ENCODE peak calls at places on chromosome 5, in six cellular contexts. F, Q, J, M, G and K are unnamed samples.

GRCh38 chr5:52796507-52797103 is 8.9 kb downstream of the ITGA1 start:
- DNase-seq in F (no peak), Q (no peak), J (no peak), M (no peak), G (no peak), K (no peak)

GRCh38 chr5:126376443-126376842 is 46.8 kb upstream of the GRAMD2B start:
- DNase-seq in F (no peak), Q (no peak), J (no peak), M (no peak), G (no peak), K (no peak)

GRCh38 chr5:146606838-146607237 is 90.8 kb upstream of the GPR151 start:
- DNase-seq in F (no peak), Q (no peak), J (no peak), M (no peak), G (no peak), K (no peak)

GRCh38 chr5:142012186-142012785 is 541 bp downstream of the GNPDA1 start:
- DNase-seq in F (peak), Q (no peak), J (peak), M (peak), G (peak), K (peak)

GRCh38 chr5:107808671-107809137 is 138.0 kb upstream of the EFNA5 start:
- DNase-seq in F (no peak), Q (no peak), J (no peak), M (no peak), G (no peak), K (no peak)

GRCh38 chr5:90983148-90983547 is 400.0 kb downstream of the ARRDC3 start:
- DNase-seq in F (no peak), Q (peak), J (no peak), M (no peak), G (no peak), K (no peak)

GRCh38 chr5:136892026-136892425 is 526.7 kb upstream of the TRPC7 start:
- DNase-seq in F (no peak), Q (no peak), J (no peak), M (no peak), G (no peak), K (no peak)

GRCh38 chr5:10366310-10367297 is 13.1 kb downstream of the MARCHF6 start:
- DNase-seq in F (no peak), Q (peak), J (no peak), M (no peak), G (no peak), K (no peak)

GRCh38 chr5:128708841-128709240 is 170.8 kb upstream of the FBN2 start:
- DNase-seq in F (no peak), Q (peak), J (no peak), M (no peak), G (no peak), K (no peak)

GRCh38 chr5:42943931-42944631 is 96.0 kb downstream of the ANXA2R start:
- DNase-seq in F (no peak), Q (no peak), J (no peak), M (no peak), G (no peak), K (no peak)

GRCh38 chr5:55691265-55692105 is 20.6 kb downstream of the SLC38A9 start:
- DNase-seq in F (peak), Q (peak), J (no peak), M (no peak), G (no peak), K (no peak)

GRCh38 chr5:90921428-90921973 is 362.9 kb downstream of the ADGRV1 start:
- DNase-seq in F (no peak), Q (no peak), J (no peak), M (no peak), G (no peak), K (no peak)

GRCh38 chr5:138352071-138352721 is at the start of gene KDM3B:
- DNase-seq in F (peak), Q (peak), J (peak), M (peak), G (peak), K (peak)

GRCh38 chr5:82991059-82991458 is 86.1 kb downstream of the TMEM167A start:
- DNase-seq in F (no peak), Q (no peak), J (no peak), M (no peak), G (no peak), K (no peak)

GRCh38 chr5:138455191-138455930 is 9.9 kb upstream of the EGR1 start:
- DNase-seq in F (no peak), Q (no peak), J (no peak), M (no peak), G (no peak), K (no peak)

GRCh38 chr5:160655717-160656116 is 196.3 kb downstream of the ATP10B start:
- DNase-seq in F (no peak), Q (no peak), J (no peak), M (no peak), G (no peak), K (no peak)

GRCh38 chr5:90325093-90325492 is 84.5 kb downstream of the CETN3 start:
- DNase-seq in F (no peak), Q (no peak), J (no peak), M (no peak), G (no peak), K (no peak)

GRCh38 chr5:124742521-124742920 is 3.9 kb downstream of the ZNF608 start:
- DNase-seq in F (no peak), Q (no peak), J (no peak), M (no peak), G (no peak), K (no peak)

GRCh38 chr5:345404-346195 is 24.1 kb downstream of the AHRR start:
- DNase-seq in F (no peak), Q (no peak), J (no peak), M (no peak), G (no peak), K (no peak)

GRCh38 chr5:173582198-173583092 is 34.0 kb downstream of the BOD1 start:
- DNase-seq in F (no peak), Q (no peak), J (no peak), M (no peak), G (no peak), K (no peak)

DNA sequence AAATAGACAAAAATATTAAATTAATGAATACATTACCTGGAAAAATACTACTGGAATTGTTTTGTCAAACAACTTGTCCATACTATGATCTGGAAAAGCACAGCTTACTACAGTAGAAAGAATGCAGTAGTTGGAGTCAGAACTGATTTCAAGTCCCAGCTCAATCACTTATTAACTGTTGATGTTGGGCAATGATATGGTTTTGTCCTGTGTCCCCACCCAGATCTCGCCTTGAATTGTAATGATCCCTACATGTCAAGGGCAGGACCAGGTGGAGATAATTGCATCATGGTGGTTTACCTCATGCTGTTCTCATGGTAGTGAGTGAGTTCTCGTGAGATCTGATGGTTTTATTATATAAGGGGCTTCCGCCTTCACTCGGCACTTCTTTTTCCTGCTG is 247.5 kb downstream of the CD180 start:
- DNase-seq in F (no peak), Q (no peak), J (no peak), M (no peak), G (no peak), K (no peak)
- H3K27ac ChIP-seq in F (no peak), Q (no peak), J (no peak), M (no peak), G (no peak), K (no peak)

GRCh38 chr5:178194026-178194425 is 6.9 kb upstream of the GMCL2 start:
- DNase-seq in F (no peak), Q (no peak), J (no peak), M (no peak), G (no peak), K (no peak)
- H3K27ac ChIP-seq in F (no peak), Q (no peak), J (no peak), M (no peak), G (no peak), K (no peak)

DNA sequence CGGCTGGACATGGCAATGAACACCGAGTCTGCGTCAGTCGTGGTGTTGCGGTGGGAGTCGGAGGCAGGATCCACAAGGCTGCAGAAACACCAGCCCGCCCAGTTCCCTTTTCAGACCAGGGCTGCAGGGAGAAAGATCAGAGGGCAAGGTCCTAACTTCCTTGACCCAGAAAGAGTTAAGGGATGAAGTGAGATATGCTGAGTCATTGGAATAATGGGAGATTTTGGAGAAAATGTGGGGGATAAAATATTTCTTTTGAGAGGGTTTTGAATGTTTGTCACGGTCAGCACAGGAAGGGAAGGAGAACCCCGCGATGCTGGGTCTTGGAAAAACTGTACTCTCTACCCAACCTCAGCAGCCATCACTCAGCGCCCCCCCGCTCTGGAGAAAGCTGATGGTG is 416.0 kb downstream of the ICE1 start:
- DNase-seq in F (no peak), Q (no peak), J (no peak), M (no peak), G (no peak), K (no peak)
- H3K27ac ChIP-seq in F (no peak), Q (no peak), J (no peak), M (no peak), G (no peak), K (no peak)

GRCh38 chr5:179679014-179679674 is 1.7 kb downstream of the CBY3 start:
- DNase-seq in F (peak), Q (peak), J (peak), M (peak), G (peak), K (peak)

GRCh38 chr5:179680780-179681411 is at the start of gene CBY3:
- DNase-seq in F (no peak), Q (no peak), J (no peak), M (no peak), G (no peak), K (no peak)

GRCh38 chr5:179680014-179680779 is 637 bp downstream of the CBY3 start:
- DNase-seq in F (no peak), Q (no peak), J (no peak), M (no peak), G (no peak), K (no peak)

DNA sequence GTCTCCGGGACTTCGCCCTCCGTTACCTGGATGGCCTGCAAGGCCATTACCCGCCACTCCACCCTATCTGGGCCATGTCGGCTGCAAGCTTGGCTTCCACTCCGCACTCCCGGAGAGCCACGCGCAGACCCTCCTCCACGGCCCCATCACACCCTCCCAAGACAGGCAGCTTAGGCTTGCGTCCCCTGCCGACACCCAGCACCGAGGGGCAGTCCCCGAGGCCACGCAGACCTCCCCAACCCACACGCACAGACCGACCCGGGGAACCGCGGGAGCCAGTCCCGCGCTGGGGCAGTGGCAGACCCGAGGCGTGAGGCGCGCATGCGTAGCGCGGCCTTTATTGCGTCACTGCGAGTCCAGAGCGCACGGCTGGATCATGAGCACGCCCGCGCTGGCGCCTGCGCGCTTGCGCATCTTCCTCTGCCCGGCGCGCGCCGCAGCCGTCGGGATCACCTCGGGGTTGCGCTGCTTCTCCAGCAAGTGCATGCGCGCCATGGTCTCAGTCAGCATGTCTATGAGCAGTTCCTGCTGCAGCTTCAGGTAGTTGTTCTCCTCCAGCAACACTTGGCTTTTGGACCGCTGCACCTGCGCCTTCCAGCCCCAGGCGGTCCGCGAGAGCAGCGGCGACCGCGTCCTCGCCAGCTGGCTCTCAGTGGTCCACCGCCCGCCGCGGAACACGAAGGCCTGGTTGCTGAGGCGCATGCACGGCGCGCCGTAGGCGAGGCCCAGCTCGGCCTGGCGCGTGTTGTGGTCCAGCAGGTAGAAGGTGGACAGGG is 2.4 kb downstream of the CBY3 start:
- DNase-seq in F (peak), Q (peak), J (peak), M (peak), G (peak), K (peak)
- H3K27ac ChIP-seq in F (peak), Q (peak), J (peak), M (peak), G (peak), K (peak)

GRCh38 chr5:38889424-38889823 is 43.6 kb downstream of the OSMR start:
- DNase-seq in F (no peak), Q (no peak), J (no peak), M (no peak), G (no peak), K (no peak)
- H3K27ac ChIP-seq in F (no peak), Q (no peak), J (no peak), M (no peak), G (no peak), K (no peak)

DNA sequence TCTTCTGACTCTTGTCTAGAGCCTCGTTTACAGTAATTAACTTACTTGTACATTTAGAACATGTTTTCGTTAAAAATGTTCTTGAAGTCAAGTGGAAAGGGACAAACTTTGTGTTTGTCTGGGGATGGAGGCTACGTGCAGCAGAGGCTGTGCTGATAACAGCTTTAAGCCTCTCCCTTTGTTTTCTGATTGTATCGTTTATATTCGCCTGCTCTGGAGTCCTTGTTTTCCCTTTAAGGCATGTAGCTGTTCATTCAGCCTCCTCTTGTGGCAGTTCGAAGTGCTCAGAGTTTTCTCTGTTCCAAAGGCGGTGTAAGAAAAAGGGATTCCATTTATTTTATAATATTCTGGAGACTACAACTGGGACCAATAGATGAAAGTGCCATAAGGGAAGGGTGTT is 1.9 kb downstream of the SLC36A1 start:
- DNase-seq in F (no peak), Q (no peak), J (no peak), M (no peak), G (no peak), K (no peak)
- H3K27ac ChIP-seq in F (no peak), Q (no peak), J (no peak), M (no peak), G (no peak), K (no peak)

DNA sequence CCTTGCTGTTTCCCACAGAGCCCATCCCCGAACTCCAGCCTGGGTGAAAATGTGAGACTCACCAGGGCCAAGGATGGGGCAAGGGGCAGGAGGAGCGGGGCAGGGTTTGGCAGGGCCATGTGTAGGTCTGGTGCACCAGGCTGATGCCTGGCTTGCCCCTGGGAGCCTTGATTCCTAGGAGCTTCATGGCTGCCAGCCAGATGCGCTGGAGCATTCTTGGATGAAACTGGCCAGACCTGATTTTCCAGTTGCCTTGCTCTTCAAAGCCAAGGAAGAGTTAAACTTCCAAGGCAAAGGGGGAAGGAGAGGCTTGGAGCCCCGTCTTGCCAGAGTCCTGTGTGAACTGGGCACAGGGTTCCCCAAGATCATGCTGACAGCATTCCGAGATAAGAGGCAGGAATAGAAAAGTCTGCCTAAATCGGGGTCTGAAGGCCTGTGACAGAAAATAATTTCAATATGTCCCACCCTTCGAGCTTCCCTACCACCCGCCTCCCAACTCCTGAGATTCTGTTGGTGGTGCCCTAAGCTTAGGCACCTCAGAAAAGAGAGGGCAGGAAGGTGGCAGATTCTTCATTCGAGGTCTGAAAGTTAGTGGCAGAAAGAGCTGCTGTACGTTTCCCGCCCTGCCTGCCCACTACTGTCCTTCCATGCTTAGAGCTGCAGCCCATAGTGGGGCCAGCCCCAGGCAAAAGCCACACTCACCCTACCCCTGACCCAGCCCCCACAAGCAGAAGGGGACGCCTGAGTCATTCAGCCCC is 20.4 kb downstream of the FAT2 start:
- DNase-seq in F (no peak), Q (peak), J (no peak), M (no peak), G (no peak), K (no peak)
- H3K27ac ChIP-seq in F (no peak), Q (peak), J (no peak), M (no peak), G (no peak), K (no peak)

GRCh38 chr5:76175821-76176403 is 92.7 kb downstream of the SV2C start:
- DNase-seq in F (peak), Q (no peak), J (no peak), M (no peak), G (no peak), K (no peak)
- H3K27ac ChIP-seq in F (no peak), Q (no peak), J (no peak), M (no peak), G (no peak), K (no peak)